ENCODE peak calls at places on chromosomes 1 and 21, in eight cellular contexts. One of them, this sample, is unnamed.

GRCh38 chr1:181551249-181551648 is 67.9 kb downstream of the CACNA1E start:
- DNase-seq in naive thymus-derived CD4-positive, alpha-beta T cell: no peak
- DNase-seq in SJSA1: no peak
- DNase-seq in tibial artery: no peak
- DNase-seq in fibroblast of lung: peak; percentile 32
- DNase-seq in testis: no peak
- DNase-seq in K562: no peak
- DNase-seq in adrenal gland: no peak
- DNase-seq in this sample: no peak

GRCh38 chr1:234214129-234214910 is 158.9 kb upstream of the COA6 start:
- DNase-seq in SJSA1: no peak
- DNase-seq in naive thymus-derived CD4-positive, alpha-beta T cell: no peak
- DNase-seq in fibroblast of lung: peak; percentile 67
- DNase-seq in testis: peak; percentile 23
- DNase-seq in adrenal gland: peak; percentile 28
- DNase-seq in K562: no peak
- DNase-seq in tibial artery: peak; percentile 33
- DNase-seq in this sample: peak; percentile 64

GRCh38 chr1:228066891-228067654 is 15.4 kb upstream of the ARF1 start:
- DNase-seq in adrenal gland: no peak
- DNase-seq in tibial artery: no peak
- DNase-seq in fibroblast of lung: no peak
- DNase-seq in naive thymus-derived CD4-positive, alpha-beta T cell: no peak
- DNase-seq in K562: peak; percentile 9
- DNase-seq in SJSA1: no peak
- DNase-seq in testis: no peak
- DNase-seq in this sample: no peak

GRCh38 chr1:211783266-211783665 is 47.3 kb downstream of the LPGAT1 start:
- DNase-seq in naive thymus-derived CD4-positive, alpha-beta T cell: no peak
- DNase-seq in SJSA1: no peak
- DNase-seq in adrenal gland: no peak
- DNase-seq in testis: no peak
- DNase-seq in fibroblast of lung: no peak
- DNase-seq in tibial artery: no peak
- DNase-seq in K562: no peak
- DNase-seq in this sample: no peak

GRCh38 chr1:115139381-115139780 is 50.1 kb upstream of the TSPAN2 start:
- DNase-seq in tibial artery: no peak
- DNase-seq in fibroblast of lung: no peak
- DNase-seq in testis: no peak
- DNase-seq in adrenal gland: no peak
- DNase-seq in K562: no peak
- DNase-seq in naive thymus-derived CD4-positive, alpha-beta T cell: no peak
- DNase-seq in SJSA1: no peak
- DNase-seq in this sample: no peak

GRCh38 chr1:30868833-30869435 is 39.6 kb downstream of the SDC3 start:
- DNase-seq in K562: no peak
- DNase-seq in SJSA1: no peak
- DNase-seq in tibial artery: no peak
- DNase-seq in adrenal gland: no peak
- DNase-seq in testis: no peak
- DNase-seq in naive thymus-derived CD4-positive, alpha-beta T cell: no peak
- DNase-seq in fibroblast of lung: no peak
- DNase-seq in this sample: no peak

GRCh38 chr1:172451002-172451443 is 7.2 kb upstream of the PIGC start:
- DNase-seq in naive thymus-derived CD4-positive, alpha-beta T cell: peak; percentile 17
- DNase-seq in tibial artery: no peak
- DNase-seq in K562: peak; percentile 42
- DNase-seq in testis: no peak
- DNase-seq in fibroblast of lung: peak; percentile 83
- DNase-seq in SJSA1: no peak
- DNase-seq in adrenal gland: peak; percentile 59
- DNase-seq in this sample: peak; percentile 51

GRCh38 chr1:182589520-182589919 is 464 bp upstream of the RNASEL start:
- DNase-seq in fibroblast of lung: no peak
- DNase-seq in naive thymus-derived CD4-positive, alpha-beta T cell: no peak
- DNase-seq in tibial artery: no peak
- DNase-seq in K562: no peak
- DNase-seq in SJSA1: no peak
- DNase-seq in testis: no peak
- DNase-seq in adrenal gland: no peak
- DNase-seq in this sample: no peak

GRCh38 chr1:186424539-186424938 is 36.4 kb downstream of the PDC start:
- DNase-seq in K562: no peak
- DNase-seq in testis: peak; percentile 77
- DNase-seq in adrenal gland: peak; percentile 43
- DNase-seq in fibroblast of lung: peak; percentile 13
- DNase-seq in SJSA1: no peak
- DNase-seq in tibial artery: no peak
- DNase-seq in naive thymus-derived CD4-positive, alpha-beta T cell: no peak
- DNase-seq in this sample: peak; percentile 16

GRCh38 chr1:24124980-24125379 is 13.0 kb upstream of the MYOM3 start:
- DNase-seq in naive thymus-derived CD4-positive, alpha-beta T cell: no peak
- DNase-seq in fibroblast of lung: no peak
- DNase-seq in testis: no peak
- DNase-seq in K562: no peak
- DNase-seq in adrenal gland: no peak
- DNase-seq in SJSA1: no peak
- DNase-seq in tibial artery: no peak
- DNase-seq in this sample: no peak

GRCh38 chr21:31932470-31932764 is 59.6 kb downstream of the HUNK start:
- DNase-seq in tibial artery: no peak
- DNase-seq in K562: no peak
- DNase-seq in SJSA1: no peak
- DNase-seq in naive thymus-derived CD4-positive, alpha-beta T cell: no peak
- DNase-seq in fibroblast of lung: no peak
- DNase-seq in adrenal gland: no peak
- DNase-seq in testis: no peak
- DNase-seq in this sample: no peak

GRCh38 chr1:59779949-59780348 is 34.8 kb upstream of the HOOK1 start:
- DNase-seq in adrenal gland: no peak
- DNase-seq in naive thymus-derived CD4-positive, alpha-beta T cell: no peak
- DNase-seq in K562: peak; percentile 15
- DNase-seq in testis: no peak
- DNase-seq in fibroblast of lung: no peak
- DNase-seq in SJSA1: no peak
- DNase-seq in tibial artery: no peak
- DNase-seq in this sample: no peak

GRCh38 chr21:42287193-42288083 is 27.8 kb downstream of the TFF3 start:
- DNase-seq in tibial artery: no peak
- DNase-seq in K562: no peak
- DNase-seq in naive thymus-derived CD4-positive, alpha-beta T cell: no peak
- DNase-seq in fibroblast of lung: peak; percentile 6
- DNase-seq in testis: no peak
- DNase-seq in SJSA1: peak; percentile 68
- DNase-seq in adrenal gland: no peak
- DNase-seq in this sample: no peak

GRCh38 chr1:211925016-211925415 is 94.5 kb upstream of the LPGAT1 start:
- DNase-seq in fibroblast of lung: no peak
- DNase-seq in adrenal gland: no peak
- DNase-seq in SJSA1: no peak
- DNase-seq in tibial artery: no peak
- DNase-seq in testis: no peak
- DNase-seq in K562: peak; percentile 47
- DNase-seq in naive thymus-derived CD4-positive, alpha-beta T cell: no peak
- DNase-seq in this sample: no peak

GRCh38 chr1:236523704-236524141 is at the start of gene LGALS8:
- DNase-seq in adrenal gland: peak; percentile 91
- DNase-seq in SJSA1: peak; percentile 87
- DNase-seq in naive thymus-derived CD4-positive, alpha-beta T cell: peak; percentile 84
- DNase-seq in K562: peak; percentile 90
- DNase-seq in tibial artery: peak; percentile 90
- DNase-seq in testis: peak; percentile 93
- DNase-seq in fibroblast of lung: peak; percentile 84
- DNase-seq in this sample: peak; percentile 91

GRCh38 chr1:33382651-33383415 is 48.1 kb downstream of the PHC2 start:
- DNase-seq in K562: no peak
- DNase-seq in adrenal gland: no peak
- DNase-seq in fibroblast of lung: peak; percentile 37
- DNase-seq in testis: no peak
- DNase-seq in SJSA1: no peak
- DNase-seq in tibial artery: no peak
- DNase-seq in naive thymus-derived CD4-positive, alpha-beta T cell: no peak
- DNase-seq in this sample: no peak

GRCh38 chr1:6937048-6937447 is 151.8 kb downstream of the CAMTA1 start:
- DNase-seq in SJSA1: no peak
- DNase-seq in K562: no peak
- DNase-seq in naive thymus-derived CD4-positive, alpha-beta T cell: no peak
- DNase-seq in fibroblast of lung: no peak
- DNase-seq in adrenal gland: no peak
- DNase-seq in tibial artery: no peak
- DNase-seq in testis: no peak
- DNase-seq in this sample: no peak

GRCh38 chr1:85319931-85320330 is 43.5 kb upstream of the BCL10 start:
- DNase-seq in adrenal gland: no peak
- DNase-seq in SJSA1: no peak
- DNase-seq in naive thymus-derived CD4-positive, alpha-beta T cell: no peak
- DNase-seq in tibial artery: no peak
- DNase-seq in testis: no peak
- DNase-seq in fibroblast of lung: no peak
- DNase-seq in K562: no peak
- DNase-seq in this sample: no peak

GRCh38 chr1:92276082-92276481 is 22.7 kb downstream of the GLMN start:
- DNase-seq in K562: no peak
- DNase-seq in SJSA1: no peak
- DNase-seq in naive thymus-derived CD4-positive, alpha-beta T cell: no peak
- DNase-seq in fibroblast of lung: no peak
- DNase-seq in testis: no peak
- DNase-seq in tibial artery: no peak
- DNase-seq in adrenal gland: no peak
- DNase-seq in this sample: no peak
- H3K36me3 ChIP-seq in K562: peaks cover 47% of the 10 kb centered on the region
- H3K36me3 ChIP-seq in SJSA1: peaks cover 33% of the 10 kb centered on the region
- H3K36me3 ChIP-seq in naive thymus-derived CD4-positive, alpha-beta T cell: peaks cover 6% of the 10 kb centered on the region
- H3K36me3 ChIP-seq in fibroblast of lung: no peaks in the 10 kb centered on the region
- H3K36me3 ChIP-seq in testis: no peaks in the 10 kb centered on the region
- H3K36me3 ChIP-seq in tibial artery: peaks cover 26% of the 10 kb centered on the region
- H3K36me3 ChIP-seq in adrenal gland: no peaks in the 10 kb centered on the region
- H3K36me3 ChIP-seq in this sample: no peaks in the 10 kb centered on the region

GRCh38 chr21:44418108-44418875 is 37.0 kb upstream of the LRRC3 start:
- DNase-seq in adrenal gland: peak; percentile 11
- DNase-seq in fibroblast of lung: no peak
- DNase-seq in K562: no peak
- DNase-seq in SJSA1: peak; percentile 37
- DNase-seq in testis: no peak
- DNase-seq in tibial artery: peak; percentile 10
- DNase-seq in naive thymus-derived CD4-positive, alpha-beta T cell: no peak
- DNase-seq in this sample: no peak
- H3K36me3 ChIP-seq in adrenal gland: no peaks in the 10 kb centered on the region
- H3K36me3 ChIP-seq in fibroblast of lung: no peaks in the 10 kb centered on the region
- H3K36me3 ChIP-seq in K562: no peaks in the 10 kb centered on the region
- H3K36me3 ChIP-seq in SJSA1: peaks cover 28% of the 10 kb centered on the region
- H3K36me3 ChIP-seq in testis: no peaks in the 10 kb centered on the region
- H3K36me3 ChIP-seq in tibial artery: no peaks in the 10 kb centered on the region
- H3K36me3 ChIP-seq in naive thymus-derived CD4-positive, alpha-beta T cell: no peaks in the 10 kb centered on the region
- H3K36me3 ChIP-seq in this sample: no peaks in the 10 kb centered on the region

GRCh38 chr1:21691739-21692138 is 22.6 kb upstream of the RAP1GAP start:
- DNase-seq in adrenal gland: no peak
- DNase-seq in SJSA1: no peak
- DNase-seq in naive thymus-derived CD4-positive, alpha-beta T cell: no peak
- DNase-seq in fibroblast of lung: no peak
- DNase-seq in K562: no peak
- DNase-seq in testis: no peak
- DNase-seq in tibial artery: no peak
- DNase-seq in this sample: no peak

GRCh38 chr1:21685944-21686678 is 17.0 kb upstream of the RAP1GAP start:
- DNase-seq in tibial artery: no peak
- DNase-seq in SJSA1: no peak
- DNase-seq in testis: no peak
- DNase-seq in K562: no peak
- DNase-seq in naive thymus-derived CD4-positive, alpha-beta T cell: no peak
- DNase-seq in fibroblast of lung: no peak
- DNase-seq in adrenal gland: no peak
- DNase-seq in this sample: no peak

GRCh38 chr1:21687081-21687529 is 17.9 kb upstream of the RAP1GAP start:
- DNase-seq in naive thymus-derived CD4-positive, alpha-beta T cell: no peak
- DNase-seq in tibial artery: no peak
- DNase-seq in adrenal gland: no peak
- DNase-seq in testis: no peak
- DNase-seq in K562: peak; percentile 64
- DNase-seq in SJSA1: no peak
- DNase-seq in fibroblast of lung: peak; percentile 32
- DNase-seq in this sample: no peak

GRCh38 chr1:21693732-21694131 is 24.6 kb upstream of the RAP1GAP start:
- DNase-seq in tibial artery: no peak
- DNase-seq in testis: no peak
- DNase-seq in adrenal gland: no peak
- DNase-seq in SJSA1: no peak
- DNase-seq in K562: no peak
- DNase-seq in naive thymus-derived CD4-positive, alpha-beta T cell: no peak
- DNase-seq in fibroblast of lung: peak; percentile 9
- DNase-seq in this sample: no peak

GRCh38 chr1:21689531-21690165 is 20.5 kb upstream of the RAP1GAP start:
- DNase-seq in tibial artery: no peak
- DNase-seq in K562: no peak
- DNase-seq in SJSA1: no peak
- DNase-seq in adrenal gland: no peak
- DNase-seq in fibroblast of lung: peak; percentile 61
- DNase-seq in naive thymus-derived CD4-positive, alpha-beta T cell: no peak
- DNase-seq in testis: no peak
- DNase-seq in this sample: no peak
- H3K36me3 ChIP-seq in tibial artery: peaks cover 88% of the 10 kb centered on the region
- H3K36me3 ChIP-seq in K562: peaks cover 85% of the 10 kb centered on the region
- H3K36me3 ChIP-seq in SJSA1: peaks cover 83% of the 10 kb centered on the region
- H3K36me3 ChIP-seq in adrenal gland: no peaks in the 10 kb centered on the region
- H3K36me3 ChIP-seq in fibroblast of lung: peaks cover 4% of the 10 kb centered on the region
- H3K36me3 ChIP-seq in naive thymus-derived CD4-positive, alpha-beta T cell: peaks cover 18% of the 10 kb centered on the region
- H3K36me3 ChIP-seq in testis: no peaks in the 10 kb centered on the region
- H3K36me3 ChIP-seq in this sample: no peaks in the 10 kb centered on the region

GRCh38 chr1:180029524-180030130 is 75.0 kb downstream of the CEP350 start:
- DNase-seq in naive thymus-derived CD4-positive, alpha-beta T cell: no peak
- DNase-seq in tibial artery: no peak
- DNase-seq in adrenal gland: no peak
- DNase-seq in testis: no peak
- DNase-seq in K562: no peak
- DNase-seq in fibroblast of lung: no peak
- DNase-seq in SJSA1: no peak
- DNase-seq in this sample: no peak
- H3K36me3 ChIP-seq in naive thymus-derived CD4-positive, alpha-beta T cell: peaks cover 11% of the 10 kb centered on the region
- H3K36me3 ChIP-seq in tibial artery: peaks cover 43% of the 10 kb centered on the region
- H3K36me3 ChIP-seq in adrenal gland: no peaks in the 10 kb centered on the region
- H3K36me3 ChIP-seq in testis: no peaks in the 10 kb centered on the region
- H3K36me3 ChIP-seq in K562: peaks cover 52% of the 10 kb centered on the region
- H3K36me3 ChIP-seq in fibroblast of lung: peaks cover 2% of the 10 kb centered on the region
- H3K36me3 ChIP-seq in SJSA1: peaks cover 54% of the 10 kb centered on the region
- H3K36me3 ChIP-seq in this sample: peaks cover 8% of the 10 kb centered on the region

DNA sequence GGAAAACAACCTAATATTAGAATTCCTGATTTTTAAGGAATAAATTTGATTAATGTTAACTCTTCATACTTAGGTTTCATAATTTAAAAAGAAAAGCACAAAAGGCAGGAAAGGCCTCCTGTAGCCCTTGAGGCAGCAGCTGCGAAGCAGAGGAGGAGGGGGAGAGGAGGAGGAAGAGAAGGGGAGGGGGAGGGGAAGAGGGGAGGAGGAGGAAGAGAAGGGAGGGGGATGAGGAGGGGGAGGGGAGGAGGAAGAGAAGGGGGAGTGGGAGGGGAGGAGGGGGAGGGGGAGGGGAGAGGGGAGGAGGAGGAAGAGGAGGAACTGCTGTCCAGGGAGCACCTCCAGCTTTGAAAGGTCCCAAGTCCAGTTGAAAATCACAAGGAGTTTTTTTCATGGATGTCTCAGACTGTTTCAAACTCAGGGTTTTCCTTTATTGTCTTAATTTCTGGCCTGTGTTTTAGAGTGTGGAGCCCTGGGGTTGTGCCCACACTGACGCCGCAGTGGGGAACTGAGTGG is 35.1 kb upstream of the DIP2A start:
- DNase-seq in testis: no peak
- DNase-seq in adrenal gland: no peak
- DNase-seq in tibial artery: no peak
- DNase-seq in K562: no peak
- DNase-seq in SJSA1: no peak
- DNase-seq in naive thymus-derived CD4-positive, alpha-beta T cell: no peak
- DNase-seq in fibroblast of lung: no peak
- DNase-seq in this sample: no peak
- H3K36me3 ChIP-seq in testis: no peaks in the 10 kb centered on the region
- H3K36me3 ChIP-seq in adrenal gland: no peaks in the 10 kb centered on the region
- H3K36me3 ChIP-seq in tibial artery: peaks cover 60% of the 10 kb centered on the region
- H3K36me3 ChIP-seq in K562: peaks cover 59% of the 10 kb centered on the region
- H3K36me3 ChIP-seq in SJSA1: peaks cover 91% of the 10 kb centered on the region
- H3K36me3 ChIP-seq in naive thymus-derived CD4-positive, alpha-beta T cell: no peaks in the 10 kb centered on the region
- H3K36me3 ChIP-seq in fibroblast of lung: peaks cover 14% of the 10 kb centered on the region
- H3K36me3 ChIP-seq in this sample: no peaks in the 10 kb centered on the region